ENCODE peak calls at places on chromosomes 5 and 9, in four cellular contexts. O is sigmoid colon, V is bronchial epithelial cell, R is pancreas. M is an unnamed sample. For H3K36me3, the result is how much of the 10 kb centered on the place peaks cover.

GRCh38 chr9:134937566-134938345 is 20.0 kb upstream of the FCN1 start:
- DNase-seq in R (no peak), O (no peak), V (no peak), M (no peak)

GRCh38 chr9:8917978-8918739 is 1118.6 kb upstream of the DMAC1 start:
- DNase-seq in R (no peak), V (no peak), O (no peak), M (no peak)

GRCh38 chr5:124742983-124743533 is 3.4 kb downstream of the ZNF608 start:
- DNase-seq in R (no peak), O (peak), V (peak), M (peak)

GRCh38 chr9:31323726-31324444 is 1060.6 kb upstream of the ACO1 start:
- DNase-seq in R (no peak), O (no peak), V (peak), M (no peak)

GRCh38 chr9:37732086-37732744 is 21.4 kb upstream of the TRMT10B start:
- DNase-seq in V (no peak), O (no peak), R (no peak), M (no peak)

GRCh38 chr9:123445981-123446610 is 90.1 kb downstream of the CRB2 start:
- DNase-seq in O (no peak), V (peak), R (no peak), M (peak)

GRCh38 chr5:163498886-163499285 is 6.5 kb upstream of the MAT2B start:
- DNase-seq in O (no peak), V (peak), R (no peak), M (peak)

GRCh38 chr9:136044971-136045594 is 50.0 kb downstream of the NACC2 start:
- DNase-seq in O (peak), R (peak), V (no peak), M (no peak)

GRCh38 chr9:33290994-33291397 is 680 bp downstream of the NFX1 start:
- DNase-seq in O (no peak), R (no peak), V (peak), M (peak)

GRCh38 chr5:122565331-122565730 is 209.5 kb upstream of the SNX2 start:
- DNase-seq in V (no peak), O (no peak), R (no peak), M (no peak)

GRCh38 chr5:18281947-18282557 is 647.8 kb downstream of the TAF11L14 start:
- DNase-seq in R (no peak), O (no peak), V (peak), M (peak)

GRCh38 chr5:178793156-178793555 is 62.7 kb upstream of the ZNF354A start:
- DNase-seq in O (peak), R (no peak), V (peak), M (no peak)

GRCh38 chr5:41736641-41737040 is 133.6 kb downstream of the OXCT1 start:
- DNase-seq in V (no peak), O (no peak), R (no peak), M (peak)

GRCh38 chr5:124402144-124402581 is 344.3 kb downstream of the ZNF608 start:
- DNase-seq in O (no peak), V (peak), R (no peak), M (no peak)

GRCh38 chr9:116152941-116153764 is 438 bp upstream of the PAPPA start:
- DNase-seq in O (no peak), R (no peak), V (peak), M (peak)

GRCh38 chr5:162128117-162128516 is 60.5 kb downstream of the GABRG2 start:
- DNase-seq in O (no peak), R (no peak), V (no peak), M (no peak)

GRCh38 chr5:121976979-121977378 is 15.2 kb downstream of the SRFBP1 start:
- DNase-seq in R (no peak), V (peak), O (no peak), M (peak)

GRCh38 chr5:73451218-73452130 is 2.9 kb upstream of the FOXD1 start:
- DNase-seq in V (no peak), R (peak), O (no peak), M (no peak)

GRCh38 chr9:12849486-12850010 is 74.7 kb downstream of the LURAP1L start:
- DNase-seq in V (no peak), O (no peak), R (no peak), M (no peak)

GRCh38 chr9:22097712-22098111 is 88.6 kb upstream of the CDKN2B start:
- DNase-seq in O (no peak), V (peak), R (no peak), M (peak)

GRCh38 chr9:34684145-34684544 is 6.9 kb downstream of the CCL19 start:
- DNase-seq in V (no peak), O (no peak), R (no peak), M (no peak)

GRCh38 chr9:120477534-120478001 is 102.4 kb downstream of the CDK5RAP2 start:
- DNase-seq in R (peak), V (peak), O (peak), M (peak)

GRCh38 chr5:74338101-74338388 is 302.5 kb downstream of the ENC1 start:
- DNase-seq in O (no peak), V (no peak), R (no peak), M (no peak)

GRCh38 chr5:149671544-149671943 is 58.6 kb upstream of the PPARGC1B start:
- DNase-seq in R (no peak), O (no peak), V (peak), M (no peak)

GRCh38 chr9:110582156-110582555 is 2.6 kb upstream of the SVEP1 start:
- DNase-seq in R (no peak), V (no peak), O (no peak), M (no peak)

GRCh38 chr9:117771162-117771561 is 67.0 kb downstream of the TLR4 start:
- DNase-seq in O (no peak), V (no peak), R (no peak), M (no peak)

GRCh38 chr5:77239126-77239741 is 28.8 kb downstream of the PDE8B start:
- DNase-seq in O (no peak), V (peak), R (no peak), M (peak)

GRCh38 chr5:173205921-173206320 is 29.1 kb downstream of the NKX2-5 start:
- DNase-seq in O (no peak), V (no peak), R (no peak), M (no peak)
- H3K4me3 ChIP-seq in O (no peak), V (no peak), R (no peak), M (no peak)

DNA sequence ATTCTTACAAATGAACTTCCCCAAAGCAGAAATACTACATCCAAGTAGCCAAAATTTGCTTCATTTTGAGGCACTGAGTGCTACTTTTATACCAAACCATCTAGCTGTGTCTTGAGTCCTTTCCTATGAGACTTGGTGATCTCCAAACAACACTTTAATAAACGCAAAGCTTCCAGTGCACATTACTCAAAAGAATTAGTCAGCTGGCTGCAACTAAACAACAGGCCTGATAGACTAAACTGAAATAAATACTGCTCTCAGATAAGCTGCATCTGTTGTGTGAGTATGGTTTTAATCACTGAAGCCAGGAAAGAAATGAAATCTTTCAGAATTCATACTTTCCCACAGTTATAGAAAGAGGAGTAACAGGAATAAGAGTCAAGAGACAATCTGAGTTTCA is 80.3 kb downstream of the VCAN start:
- DNase-seq in V (peak), R (no peak), O (no peak), M (no peak)
- H3K36me3 ChIP-seq in V (under half), R (under half), O (under half), M (half or more)

DNA sequence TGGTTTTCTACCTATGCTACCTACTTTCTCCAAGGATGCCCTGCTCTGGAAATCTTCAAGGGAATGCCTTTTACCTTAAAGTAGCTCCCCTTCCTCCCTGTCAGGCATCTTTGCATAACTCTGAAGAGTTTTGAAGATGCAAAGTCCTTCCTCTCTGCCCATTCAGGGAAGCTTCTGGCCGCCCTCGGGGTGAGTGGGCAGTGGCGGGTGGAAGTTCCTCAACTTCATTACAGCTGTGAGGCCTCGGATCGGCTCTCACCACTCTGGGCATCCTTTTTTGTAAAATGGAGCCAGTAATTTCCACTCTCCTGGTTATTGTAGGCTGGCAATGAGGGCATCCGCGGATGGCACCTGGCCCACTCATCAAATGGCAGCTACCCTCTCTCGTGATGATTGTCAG is 31.7 kb upstream of the STXBP1 start:
- DNase-seq in V (no peak), O (no peak), R (no peak), M (no peak)
- TF ChIP-seq CTCF in V (no peak), O (no peak), R (no peak), M (no peak)

GRCh38 chr5:160469156-160470144 is 47.8 kb downstream of the PTTG1 start:
- DNase-seq in O (no peak), R (no peak), V (no peak), M (peak)

GRCh38 chr5:160466121-160466520 is 44.5 kb downstream of the PTTG1 start:
- DNase-seq in O (no peak), R (no peak), V (no peak), M (no peak)

GRCh38 chr5:160467555-160468418 is 46.1 kb downstream of the PTTG1 start:
- DNase-seq in O (peak), V (peak), R (peak), M (peak)

GRCh38 chr5:160468576-160468975 is 46.9 kb downstream of the PTTG1 start:
- DNase-seq in O (no peak), R (no peak), V (no peak), M (no peak)

GRCh38 chr5:160466889-160467554 is 45.4 kb downstream of the PTTG1 start:
- DNase-seq in R (no peak), O (no peak), V (no peak), M (peak)
- H3K4me3 ChIP-seq in R (peak), O (no peak), V (no peak), M (no peak)

DNA sequence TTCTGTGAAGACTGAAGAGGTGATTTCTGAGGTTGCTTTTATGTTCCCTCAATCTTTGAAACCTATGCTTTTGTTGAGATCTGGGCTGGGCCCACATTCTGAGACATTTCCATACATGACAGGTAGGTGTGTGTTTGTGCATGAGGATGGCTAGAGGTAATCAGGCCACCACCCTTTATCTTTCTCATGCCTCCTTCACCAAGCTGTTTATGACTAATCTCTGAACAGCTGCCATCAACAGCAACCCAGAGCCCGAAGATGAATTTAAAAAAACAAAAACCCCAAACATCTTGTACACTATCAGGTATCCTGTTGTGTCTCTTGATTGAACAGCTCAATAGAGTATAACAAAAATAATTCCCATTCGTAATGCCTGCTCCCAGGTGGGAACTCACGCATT is 12.6 kb upstream of the C5orf46 start:
- DNase-seq in R (no peak), V (peak), O (no peak), M (no peak)
- H3K36me3 ChIP-seq in R (under half), V (under half), O (under half), M (under half)

GRCh38 chr5:141669519-141669918 is 12.5 kb downstream of the ARAP3 start:
- DNase-seq in O (no peak), R (no peak), V (no peak), M (no peak)
- TF ChIP-seq CTCF in O (no peak), R (no peak), V (no peak), M (peak)

DNA sequence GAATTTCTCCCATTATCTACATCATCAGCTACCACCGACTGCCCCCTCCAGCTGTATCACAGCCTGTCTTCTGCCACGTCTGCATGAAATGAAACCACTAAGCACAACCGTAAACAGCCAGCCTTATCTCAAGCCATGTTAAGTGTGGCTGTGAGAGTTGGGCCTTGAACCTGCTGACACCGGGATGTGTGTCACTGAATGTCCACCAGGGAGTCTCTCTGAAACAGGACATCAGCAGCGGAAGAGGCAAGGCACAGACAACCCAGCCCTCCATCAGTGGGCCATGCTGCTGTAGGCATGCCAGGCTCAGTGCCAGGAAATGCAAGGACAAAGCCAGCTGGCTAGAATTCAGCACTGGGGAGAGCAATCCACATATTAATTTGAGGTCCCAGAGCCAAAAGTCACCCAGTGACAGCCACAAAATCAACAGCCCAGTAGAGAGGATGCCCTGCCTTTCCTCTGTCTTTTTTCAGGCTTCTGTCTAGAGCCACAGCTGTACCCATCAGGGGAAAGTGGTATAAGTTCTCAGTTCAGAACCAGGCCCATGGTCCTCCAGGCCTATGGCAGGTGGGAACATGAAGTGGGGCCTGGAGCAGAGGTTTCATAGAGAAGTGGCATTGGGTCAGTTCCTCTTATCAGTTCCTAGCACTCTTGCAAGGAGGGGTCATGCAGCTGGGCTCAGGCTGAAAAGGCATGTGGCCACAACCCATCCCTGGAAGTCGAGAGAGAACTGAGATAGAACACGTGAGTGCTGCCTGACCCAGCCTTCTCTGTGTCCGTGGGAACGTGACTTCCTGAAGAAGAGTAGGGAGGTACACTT is 199.5 kb downstream of the ESM1 start:
- DNase-seq in R (no peak), O (peak), V (no peak), M (no peak)
- H3K4me3 ChIP-seq in R (no peak), O (no peak), V (no peak), M (no peak)

GRCh38 chr5:5719292-5719691 is 296.8 kb downstream of the ICE1 start:
- DNase-seq in V (no peak), R (no peak), O (no peak), M (no peak)

GRCh38 chr5:5716665-5717064 is 294.2 kb downstream of the ICE1 start:
- DNase-seq in V (no peak), O (no peak), R (no peak), M (no peak)

GRCh38 chr5:5726401-5726800 is 303.9 kb downstream of the ICE1 start:
- DNase-seq in V (no peak), O (no peak), R (no peak), M (no peak)

DNA sequence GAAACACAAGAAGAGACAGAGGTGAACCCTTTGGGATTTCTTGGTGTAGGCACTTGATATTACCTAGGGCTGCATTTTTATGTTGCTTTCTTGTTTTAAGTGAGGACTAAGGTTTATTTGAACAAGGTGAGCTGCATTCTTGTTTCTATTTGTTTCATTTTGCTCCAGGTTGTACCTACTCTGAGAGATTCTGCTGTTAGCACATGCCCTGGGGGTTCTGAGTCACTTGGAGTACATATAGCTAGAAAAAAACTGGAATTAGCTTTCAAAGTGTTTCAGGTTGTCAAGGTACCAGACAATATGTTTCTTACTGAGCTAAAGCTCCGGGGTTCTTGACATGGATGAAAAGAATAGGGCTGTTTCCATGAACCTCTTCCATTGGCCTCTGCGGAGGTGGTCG is 299.4 kb downstream of the ICE1 start:
- DNase-seq in V (no peak), O (no peak), R (no peak), M (no peak)
- H3K36me3 ChIP-seq in V (under half), O (under half), R (under half), M (under half)